ENCODE peak calls at places on chromosome 7, in ten cellular contexts. Y is left ventricle myocardium inferior, E is A549, Q is bronchial epithelial cell, F is Panc1, D is hepatocyte, M is heart right ventricle, S is OCI-LY7, K is BJ, V is fibroblast of lung. J is an unnamed sample.

GRCh38 chr7:112866424-112866823 is 76.2 kb upstream of the TMEM168 start:
- DNase-seq in Y (no peak), E (no peak), Q (no peak), F (no peak), D (no peak), M (no peak), S (peak; percentile 25), K (no peak), V (no peak), J (no peak)

GRCh38 chr7:77867208-77867915 is 68.8 kb downstream of the PHTF2 start:
- DNase-seq in Y (no peak), E (peak; percentile 12), Q (peak; percentile 46), F (no peak), D (peak; percentile 23), M (no peak), S (no peak), K (no peak), V (peak; percentile 71), J (no peak)

GRCh38 chr7:20172736-20173334 is 44.3 kb downstream of the MACC1 start:
- DNase-seq in Y (no peak), E (peak; percentile 76), Q (peak; percentile 54), F (peak; percentile 60), D (peak; percentile 76), M (no peak), S (peak; percentile 54), K (no peak), V (peak; percentile 57), J (peak; percentile 26)

GRCh38 chr7:111735661-111736323 is 173.5 kb upstream of the IMMP2L start:
- DNase-seq in Y (no peak), E (peak; percentile 75), Q (peak; percentile 62), F (peak; percentile 46), D (peak; percentile 82), M (no peak), S (peak; percentile 62), K (no peak), V (peak; percentile 58), J (no peak)

GRCh38 chr7:143392875-143393266 is 11.7 kb downstream of the ZYX start:
- DNase-seq in Y (no peak), E (no peak), Q (no peak), F (no peak), D (no peak), M (no peak), S (no peak), K (no peak), V (no peak), J (no peak)

GRCh38 chr7:5634107-5634950 is 147.1 kb downstream of the RNF216 start:
- DNase-seq in Y (peak; percentile 71), E (no peak), Q (no peak), F (no peak), D (peak; percentile 66), M (peak; percentile 68), S (no peak), K (peak; percentile 96), V (peak; percentile 85), J (no peak)

GRCh38 chr7:97179454-97180104 is 62.1 kb downstream of the SDHAF3 start:
- DNase-seq in Y (no peak), E (peak; percentile 66), Q (peak; percentile 50), F (peak; percentile 43), D (peak; percentile 79), M (no peak), S (peak; percentile 66), K (peak; percentile 1), V (peak; percentile 48), J (no peak)

GRCh38 chr7:151682831-151683614 is 163.3 kb upstream of the RHEB start:
- DNase-seq in Y (no peak), E (no peak), Q (no peak), F (no peak), D (no peak), M (no peak), S (no peak), K (no peak), V (no peak), J (no peak)

GRCh38 chr7:138663741-138664710 is 37.1 kb downstream of the SVOPL start:
- DNase-seq in Y (no peak), E (no peak), Q (peak; percentile 31), F (no peak), D (peak; percentile 49), M (no peak), S (no peak), K (no peak), V (no peak), J (peak; percentile 4)

GRCh38 chr7:127943541-127944521 is 87.4 kb downstream of the LRRC4 start:
- DNase-seq in Y (no peak), E (no peak), Q (no peak), F (no peak), D (peak; percentile 61), M (no peak), S (no peak), K (no peak), V (peak; percentile 79), J (no peak)

DNA sequence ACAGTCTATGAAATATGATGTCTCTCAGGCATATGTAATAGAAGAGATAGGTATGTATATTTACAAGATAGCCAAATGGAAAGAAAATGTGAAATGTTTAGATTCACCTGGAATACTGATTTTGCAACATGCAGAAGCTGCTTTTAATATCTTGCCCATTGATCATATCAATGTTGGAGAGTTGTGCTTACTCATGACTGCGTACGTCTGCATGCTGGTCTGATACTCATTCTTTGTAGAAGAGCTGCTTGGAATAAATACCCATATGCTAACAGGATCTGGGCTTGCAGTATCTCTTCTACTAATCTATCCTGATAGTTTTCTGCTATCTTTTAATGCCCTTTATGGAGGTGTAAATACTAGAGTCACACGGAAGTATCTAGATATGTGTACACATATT is 120.6 kb upstream of the FOXP2 start:
- DNase-seq in Y (no peak), E (no peak), Q (no peak), F (no peak), D (no peak), M (no peak), S (no peak), K (no peak), V (no peak), J (no peak)
- TF ChIP-seq CTCF in Y (no peak), E (no peak), Q (no peak), F (no peak), D (no peak), M (no peak), S (no peak), K (no peak), V (no peak), J (no peak)

GRCh38 chr7:12687213-12688171 is at the start of gene ARL4A:
- DNase-seq in Y (peak; percentile 99), E (peak; percentile 98), Q (peak; percentile 95), F (peak; percentile 94), D (peak; percentile 100), M (peak; percentile 97), S (peak; percentile 91), K (peak; percentile 80), V (peak; percentile 95), J (peak; percentile 84)

GRCh38 chr7:12686894-12687212 is 580 bp upstream of the ARL4A start:
- DNase-seq in Y (no peak), E (no peak), Q (no peak), F (no peak), D (no peak), M (no peak), S (no peak), K (no peak), V (no peak), J (no peak)

GRCh38 chr7:12692035-12692434 is 4.6 kb downstream of the ARL4A start:
- DNase-seq in Y (no peak), E (no peak), Q (no peak), F (no peak), D (no peak), M (no peak), S (no peak), K (no peak), V (no peak), J (no peak)

GRCh38 chr7:12692479-12693259 is 5.2 kb downstream of the ARL4A start:
- DNase-seq in Y (no peak), E (no peak), Q (no peak), F (no peak), D (no peak), M (no peak), S (no peak), K (no peak), V (no peak), J (no peak)

DNA sequence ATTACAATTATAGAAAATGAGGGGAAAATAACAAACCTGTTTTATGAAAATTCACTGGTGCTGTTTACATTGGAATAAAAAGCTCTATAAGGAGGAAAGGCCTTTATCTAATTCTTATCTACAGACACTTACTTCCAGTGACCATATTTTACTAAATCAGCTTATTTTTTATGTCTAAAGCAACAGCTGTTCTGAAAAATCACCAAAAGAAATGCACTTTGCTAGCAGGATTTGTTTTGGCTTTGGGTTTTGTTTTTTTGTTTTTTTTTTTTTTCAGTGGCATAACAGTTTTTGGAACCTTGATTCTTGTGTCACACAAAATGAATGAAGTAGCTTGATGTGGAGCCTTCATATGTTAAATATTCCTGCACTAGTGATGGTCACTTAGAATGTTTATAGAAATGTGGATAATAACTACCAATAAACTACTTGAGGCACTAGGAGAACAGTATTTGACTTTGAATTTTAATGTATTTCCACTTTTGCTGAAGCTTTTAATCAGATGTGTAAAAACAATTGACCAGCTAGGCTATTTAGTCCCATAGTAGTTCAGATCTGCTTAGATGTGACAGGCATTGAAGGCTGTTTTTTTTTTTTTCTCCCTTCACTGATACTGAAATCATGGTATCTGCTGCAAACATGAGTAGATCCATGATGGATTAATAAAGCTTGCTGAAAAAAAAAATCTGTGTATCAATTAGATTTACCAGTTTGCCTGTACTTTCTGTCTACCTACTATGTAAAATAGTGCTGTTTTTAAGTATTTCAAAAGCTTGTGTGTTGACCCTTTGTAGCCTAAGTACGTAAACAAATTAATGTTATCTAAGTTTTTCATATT is 2.8 kb downstream of the ARL4A start:
- DNase-seq in Y (no peak), E (no peak), Q (no peak), F (no peak), D (no peak), M (no peak), S (no peak), K (no peak), V (no peak), J (no peak)
- H3K4me3 ChIP-seq in Y (peak overlapping the region; percentile 89), E (peak overlapping the region; percentile 33), Q (peak overlapping the region; percentile 84), F (peak overlapping the region; percentile 4), D (peak overlapping the region; percentile 52), M (peak overlapping the region; percentile 99), S (no peak overlapping the region), K (no peak overlapping the region), V (no peak overlapping the region), J (no peak overlapping the region)

GRCh38 chr7:107643407-107643806 is 17.2 kb upstream of the SLC26A4 start:
- DNase-seq in Y (no peak), E (no peak), Q (peak; percentile 49), F (no peak), D (no peak), M (no peak), S (no peak), K (peak; percentile 21), V (peak; percentile 82), J (no peak)
- TF ChIP-seq CTCF in Y (no peak), E (no peak), Q (no peak), F (no peak), D (no peak), M (no peak), S (peak; percentile 42), K (peak; percentile 63), V (peak; percentile 34), J (peak; percentile 51)

DNA sequence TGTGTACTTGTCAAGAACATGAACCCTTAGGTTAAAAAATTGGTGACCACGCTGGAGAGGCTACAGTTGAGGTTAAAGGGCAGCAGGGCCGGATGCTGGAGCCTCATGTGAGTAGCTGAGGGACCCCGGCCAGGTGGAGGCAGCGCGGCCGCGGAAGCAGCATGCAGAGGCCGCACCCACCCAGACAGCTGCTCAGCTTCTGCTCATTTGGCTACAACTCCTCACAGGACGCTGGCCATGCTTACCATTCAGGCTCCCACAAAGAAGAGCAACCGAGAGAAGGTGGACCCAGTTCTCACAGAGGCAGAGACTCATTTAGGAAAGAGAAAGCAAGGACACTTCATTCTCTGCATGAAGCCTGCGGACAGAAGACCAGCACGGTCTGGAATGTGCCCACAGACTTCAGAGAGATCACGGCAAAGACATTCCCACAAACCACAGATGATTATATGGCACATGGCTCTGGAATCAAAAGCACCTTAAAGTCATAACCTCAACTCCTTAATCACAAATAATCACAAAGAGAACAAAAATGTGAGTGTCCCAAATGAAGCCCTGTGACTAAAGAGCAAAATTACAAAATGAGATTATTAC is 94.4 kb downstream of the VOPP1 start:
- DNase-seq in Y (no peak), E (no peak), Q (no peak), F (no peak), D (no peak), M (no peak), S (no peak), K (peak; percentile 91), V (peak; percentile 97), J (no peak)
- H3K4me3 ChIP-seq in Y (no peak overlapping the region), E (no peak overlapping the region), Q (no peak overlapping the region), F (no peak overlapping the region), D (no peak overlapping the region), M (no peak overlapping the region), S (no peak overlapping the region), K (no peak overlapping the region), V (no peak overlapping the region), J (no peak overlapping the region)